ENCODE peak calls at places on chromosome 9, in six cellular contexts. One of them, this sample, is unnamed.

GRCh38 chr9:99818439-99818992 is 3.2 kb upstream of the NR4A3 start:
- DNase-seq in bronchial epithelial cell: no peak
- DNase-seq in ovary: no peak
- DNase-seq in body of pancreas: no peak
- DNase-seq in breast epithelium: no peak
- DNase-seq in BE2C: peak
- DNase-seq in this sample: no peak

GRCh38 chr9:113708821-113709713 is 167.0 kb upstream of the ZNF618 start:
- DNase-seq in bronchial epithelial cell: no peak
- DNase-seq in ovary: no peak
- DNase-seq in body of pancreas: peak
- DNase-seq in breast epithelium: no peak
- DNase-seq in BE2C: no peak
- DNase-seq in this sample: peak

GRCh38 chr9:90925581-90926257 is 124.1 kb downstream of the SYK start:
- DNase-seq in bronchial epithelial cell: peak
- DNase-seq in ovary: no peak
- DNase-seq in body of pancreas: no peak
- DNase-seq in breast epithelium: no peak
- DNase-seq in BE2C: no peak
- DNase-seq in this sample: no peak

GRCh38 chr9:125815568-125815967 is 68.4 kb downstream of the PBX3 start:
- DNase-seq in bronchial epithelial cell: peak
- DNase-seq in ovary: no peak
- DNase-seq in body of pancreas: peak
- DNase-seq in breast epithelium: no peak
- DNase-seq in BE2C: no peak
- DNase-seq in this sample: no peak

GRCh38 chr9:109652971-109653370 is 127.0 kb upstream of the PALM2AKAP2 start:
- DNase-seq in bronchial epithelial cell: peak
- DNase-seq in ovary: no peak
- DNase-seq in body of pancreas: no peak
- DNase-seq in breast epithelium: no peak
- DNase-seq in BE2C: no peak
- DNase-seq in this sample: no peak

GRCh38 chr9:101677864-101678263 is 60.6 kb downstream of the GRIN3A start:
- DNase-seq in bronchial epithelial cell: no peak
- DNase-seq in ovary: no peak
- DNase-seq in body of pancreas: no peak
- DNase-seq in breast epithelium: no peak
- DNase-seq in BE2C: no peak
- DNase-seq in this sample: no peak

GRCh38 chr9:95715911-95716435 is 159.5 kb upstream of the ERCC6L2 start:
- DNase-seq in bronchial epithelial cell: no peak
- DNase-seq in ovary: no peak
- DNase-seq in body of pancreas: no peak
- DNase-seq in breast epithelium: no peak
- DNase-seq in BE2C: no peak
- DNase-seq in this sample: no peak

GRCh38 chr9:893843-894420 is 52.4 kb downstream of the DMRT1 start:
- DNase-seq in bronchial epithelial cell: peak
- DNase-seq in ovary: no peak
- DNase-seq in body of pancreas: peak
- DNase-seq in breast epithelium: no peak
- DNase-seq in BE2C: peak
- DNase-seq in this sample: no peak

GRCh38 chr9:127955294-127956015 is 17.8 kb upstream of the DPM2 start:
- DNase-seq in bronchial epithelial cell: peak
- DNase-seq in ovary: no peak
- DNase-seq in body of pancreas: peak
- DNase-seq in breast epithelium: peak
- DNase-seq in BE2C: peak
- DNase-seq in this sample: no peak

GRCh38 chr9:126293522-126293889 is 33.1 kb upstream of the MVB12B start:
- DNase-seq in bronchial epithelial cell: no peak
- DNase-seq in ovary: no peak
- DNase-seq in body of pancreas: no peak
- DNase-seq in breast epithelium: no peak
- DNase-seq in BE2C: peak
- DNase-seq in this sample: no peak

GRCh38 chr9:127382541-127382940 is 14.4 kb upstream of the SLC2A8 start:
- DNase-seq in bronchial epithelial cell: no peak
- DNase-seq in ovary: no peak
- DNase-seq in body of pancreas: no peak
- DNase-seq in breast epithelium: no peak
- DNase-seq in BE2C: no peak
- DNase-seq in this sample: no peak

GRCh38 chr9:68455436-68455835 is 85.2 kb downstream of the TMEM252 start:
- DNase-seq in bronchial epithelial cell: peak
- DNase-seq in ovary: no peak
- DNase-seq in body of pancreas: no peak
- DNase-seq in breast epithelium: no peak
- DNase-seq in BE2C: no peak
- DNase-seq in this sample: no peak

GRCh38 chr9:110330484-110331115 is 7.1 kb downstream of the TXNDC8 start:
- DNase-seq in bronchial epithelial cell: no peak
- DNase-seq in ovary: no peak
- DNase-seq in body of pancreas: no peak
- DNase-seq in breast epithelium: no peak
- DNase-seq in BE2C: no peak
- DNase-seq in this sample: no peak

GRCh38 chr9:8095531-8096223 is 296.1 kb upstream of the DMAC1 start:
- DNase-seq in bronchial epithelial cell: no peak
- DNase-seq in ovary: no peak
- DNase-seq in body of pancreas: no peak
- DNase-seq in breast epithelium: no peak
- DNase-seq in BE2C: no peak
- DNase-seq in this sample: no peak

GRCh38 chr9:88947581-88948573 is 43.4 kb upstream of the S1PR3 start:
- DNase-seq in bronchial epithelial cell: peak
- DNase-seq in ovary: no peak
- DNase-seq in body of pancreas: no peak
- DNase-seq in breast epithelium: no peak
- DNase-seq in BE2C: no peak
- DNase-seq in this sample: no peak

GRCh38 chr9:87562062-87562461 is 64.4 kb downstream of the DAPK1 start:
- DNase-seq in bronchial epithelial cell: no peak
- DNase-seq in ovary: no peak
- DNase-seq in body of pancreas: no peak
- DNase-seq in breast epithelium: no peak
- DNase-seq in BE2C: no peak
- DNase-seq in this sample: no peak

GRCh38 chr9:93182572-93182971 is 1.4 kb upstream of the WNK2 start:
- DNase-seq in bronchial epithelial cell: no peak
- DNase-seq in ovary: no peak
- DNase-seq in body of pancreas: peak
- DNase-seq in breast epithelium: no peak
- DNase-seq in BE2C: no peak
- DNase-seq in this sample: no peak

GRCh38 chr9:99336531-99336930 is 114.4 kb downstream of the SEC61B start:
- DNase-seq in bronchial epithelial cell: peak
- DNase-seq in ovary: no peak
- DNase-seq in body of pancreas: no peak
- DNase-seq in breast epithelium: no peak
- DNase-seq in BE2C: no peak
- DNase-seq in this sample: no peak

GRCh38 chr9:128636024-128636390 is 20.6 kb downstream of the DYNC2I2 start:
- DNase-seq in bronchial epithelial cell: no peak
- DNase-seq in ovary: peak
- DNase-seq in body of pancreas: peak
- DNase-seq in breast epithelium: peak
- DNase-seq in BE2C: peak
- DNase-seq in this sample: no peak

DNA sequence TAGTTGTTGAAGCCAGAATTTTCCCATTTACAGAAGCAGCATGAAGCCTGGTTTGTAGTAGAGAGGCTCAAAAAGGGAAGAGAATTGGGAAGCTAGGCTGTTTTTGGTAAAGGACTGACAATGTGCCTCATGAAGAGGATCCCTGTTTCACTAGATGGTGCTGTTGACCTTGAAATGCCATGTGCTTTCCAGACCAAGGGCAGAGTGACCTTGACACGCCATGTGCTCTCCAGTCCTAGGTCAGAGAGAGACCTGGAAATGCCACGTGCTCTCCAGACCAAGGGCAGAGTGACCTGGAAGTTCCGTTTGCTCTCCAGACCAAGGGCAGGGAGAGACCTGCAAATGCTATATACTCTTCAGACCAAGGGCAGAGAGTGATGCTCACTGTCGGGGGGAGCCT is 32.0 kb downstream of the UNC13B start:
- DNase-seq in bronchial epithelial cell: no peak
- DNase-seq in ovary: no peak
- DNase-seq in body of pancreas: no peak
- DNase-seq in breast epithelium: no peak
- DNase-seq in BE2C: no peak
- DNase-seq in this sample: no peak
- TF ChIP-seq CTCF in bronchial epithelial cell: no peak
- TF ChIP-seq CTCF in ovary: no peak
- TF ChIP-seq CTCF in body of pancreas: no peak
- TF ChIP-seq CTCF in breast epithelium: no peak
- TF ChIP-seq CTCF in BE2C: no peak
- TF ChIP-seq CTCF in this sample: no peak

GRCh38 chr9:36995927-36996471 is 38.1 kb downstream of the PAX5 start:
- DNase-seq in bronchial epithelial cell: peak
- DNase-seq in ovary: no peak
- DNase-seq in body of pancreas: peak
- DNase-seq in breast epithelium: no peak
- DNase-seq in BE2C: peak
- DNase-seq in this sample: no peak
- H3K4me3 ChIP-seq in bronchial epithelial cell: no peak
- H3K4me3 ChIP-seq in ovary: no peak
- H3K4me3 ChIP-seq in body of pancreas: no peak
- H3K4me3 ChIP-seq in breast epithelium: no peak
- H3K4me3 ChIP-seq in BE2C: no peak
- H3K4me3 ChIP-seq in this sample: no peak

DNA sequence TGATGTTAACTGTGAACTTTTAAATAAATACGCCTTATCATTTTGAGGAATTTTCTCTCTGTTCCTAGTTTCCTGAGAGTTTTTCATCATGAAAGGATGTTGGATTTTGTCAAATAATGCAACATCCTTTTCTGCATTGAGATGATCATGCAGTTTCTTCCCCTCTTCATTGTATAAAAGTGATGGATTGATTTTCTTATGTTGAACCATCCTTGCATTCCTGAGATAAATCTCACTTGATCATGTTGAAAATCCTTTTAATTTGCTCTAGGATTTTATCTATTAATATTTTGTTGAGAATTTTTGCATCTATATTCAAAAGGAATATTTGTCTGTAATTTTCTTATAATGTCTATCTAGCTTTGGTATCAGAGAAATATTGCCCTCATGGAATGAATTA is 13.3 kb downstream of the FOXE1 start:
- DNase-seq in bronchial epithelial cell: no peak
- DNase-seq in ovary: no peak
- DNase-seq in body of pancreas: no peak
- DNase-seq in breast epithelium: no peak
- DNase-seq in BE2C: no peak
- DNase-seq in this sample: no peak
- TF ChIP-seq CTCF in bronchial epithelial cell: no peak
- TF ChIP-seq CTCF in ovary: no peak
- TF ChIP-seq CTCF in body of pancreas: no peak
- TF ChIP-seq CTCF in breast epithelium: no peak
- TF ChIP-seq CTCF in BE2C: no peak
- TF ChIP-seq CTCF in this sample: no peak

GRCh38 chr9:123090198-123090896 is 56.9 kb downstream of the GPR21 start:
- DNase-seq in bronchial epithelial cell: no peak
- DNase-seq in ovary: no peak
- DNase-seq in body of pancreas: no peak
- DNase-seq in breast epithelium: no peak
- DNase-seq in BE2C: no peak
- DNase-seq in this sample: no peak
- H3K4me3 ChIP-seq in bronchial epithelial cell: no peak
- H3K4me3 ChIP-seq in ovary: no peak
- H3K4me3 ChIP-seq in body of pancreas: no peak
- H3K4me3 ChIP-seq in breast epithelium: no peak
- H3K4me3 ChIP-seq in BE2C: no peak
- H3K4me3 ChIP-seq in this sample: no peak

DNA sequence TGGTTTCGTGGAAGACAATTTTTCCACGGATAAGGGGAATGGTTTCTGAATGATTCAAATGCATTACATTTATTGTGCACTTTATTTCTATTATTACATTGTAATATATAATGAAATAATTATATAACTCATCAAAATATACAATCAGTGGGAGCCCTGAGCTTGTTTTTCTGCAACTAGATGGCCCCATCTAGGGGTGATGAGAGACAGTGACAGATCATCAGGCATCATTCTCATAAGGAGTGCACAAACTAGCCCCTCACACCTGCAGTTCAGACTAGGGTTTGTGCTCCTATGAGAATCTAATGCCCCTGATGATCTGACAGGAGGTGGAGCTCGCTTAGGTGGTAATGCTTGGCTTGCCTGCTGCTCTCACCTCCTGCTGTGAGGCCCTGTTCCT is 6.4 kb downstream of the ISCA1 start:
- DNase-seq in bronchial epithelial cell: no peak
- DNase-seq in ovary: no peak
- DNase-seq in body of pancreas: no peak
- DNase-seq in breast epithelium: no peak
- DNase-seq in BE2C: no peak
- DNase-seq in this sample: no peak
- TF ChIP-seq CTCF in bronchial epithelial cell: no peak
- TF ChIP-seq CTCF in ovary: no peak
- TF ChIP-seq CTCF in body of pancreas: no peak
- TF ChIP-seq CTCF in breast epithelium: no peak
- TF ChIP-seq CTCF in BE2C: peak
- TF ChIP-seq CTCF in this sample: no peak

GRCh38 chr9:14203366-14204056 is 110.4 kb downstream of the NFIB start:
- DNase-seq in bronchial epithelial cell: no peak
- DNase-seq in ovary: peak
- DNase-seq in body of pancreas: peak
- DNase-seq in breast epithelium: peak
- DNase-seq in BE2C: peak
- DNase-seq in this sample: no peak
- H3K4me3 ChIP-seq in bronchial epithelial cell: no peak
- H3K4me3 ChIP-seq in ovary: no peak
- H3K4me3 ChIP-seq in body of pancreas: no peak
- H3K4me3 ChIP-seq in breast epithelium: no peak
- H3K4me3 ChIP-seq in BE2C: peak
- H3K4me3 ChIP-seq in this sample: peak

GRCh38 chr9:2157277-2158105 is 142.3 kb downstream of the SMARCA2 start:
- DNase-seq in bronchial epithelial cell: peak
- DNase-seq in ovary: peak
- DNase-seq in body of pancreas: peak
- DNase-seq in breast epithelium: no peak
- DNase-seq in BE2C: no peak
- DNase-seq in this sample: no peak

GRCh38 chr9:2159521-2160417 is 144.6 kb downstream of the SMARCA2 start:
- DNase-seq in bronchial epithelial cell: peak
- DNase-seq in ovary: no peak
- DNase-seq in body of pancreas: no peak
- DNase-seq in breast epithelium: no peak
- DNase-seq in BE2C: no peak
- DNase-seq in this sample: no peak

GRCh38 chr9:2158729-2159128 is 143.6 kb downstream of the SMARCA2 start:
- DNase-seq in bronchial epithelial cell: no peak
- DNase-seq in ovary: no peak
- DNase-seq in body of pancreas: no peak
- DNase-seq in breast epithelium: no peak
- DNase-seq in BE2C: no peak
- DNase-seq in this sample: no peak

GRCh38 chr9:2155966-2156365 is 140.8 kb downstream of the SMARCA2 start:
- DNase-seq in bronchial epithelial cell: peak
- DNase-seq in ovary: no peak
- DNase-seq in body of pancreas: no peak
- DNase-seq in breast epithelium: no peak
- DNase-seq in BE2C: no peak
- DNase-seq in this sample: no peak

GRCh38 chr9:2158111-2158610 is 143.0 kb downstream of the SMARCA2 start:
- DNase-seq in bronchial epithelial cell: peak
- DNase-seq in ovary: peak
- DNase-seq in body of pancreas: peak
- DNase-seq in breast epithelium: no peak
- DNase-seq in BE2C: no peak
- DNase-seq in this sample: no peak
- TF ChIP-seq CTCF in bronchial epithelial cell: no peak
- TF ChIP-seq CTCF in ovary: no peak
- TF ChIP-seq CTCF in body of pancreas: peak
- TF ChIP-seq CTCF in breast epithelium: no peak
- TF ChIP-seq CTCF in BE2C: no peak
- TF ChIP-seq CTCF in this sample: no peak

This sample was measured in vagina.